ENCODE peak calls at places on chromosomes 4 and X, in seven cellular contexts. B is psoas muscle, K is testis, T is thoracic aorta, U is Calu3, L is GM12864, N is stomach. X is an unnamed sample.

GRCh38 chr4:130632731-130633604 is 1537.0 kb downstream of the C4orf33 start:
- DNase-seq in B (no peak), K (no peak), T (no peak), U (no peak), L (no peak), N (no peak), X (no peak)

GRCh38 chr4:675036-675804 is 878 bp downstream of the MYL5 start:
- DNase-seq in B (no peak), K (no peak), T (no peak), U (no peak), L (no peak), N (no peak), X (no peak)

GRCh38 chr4:52377563-52377962 is 281.5 kb downstream of the USP46 start:
- DNase-seq in B (no peak), K (no peak), T (no peak), U (no peak), L (no peak), N (no peak), X (no peak)

GRCh38 chrX:30863969-30864368 is 25.1 kb downstream of the TAB3 start:
- DNase-seq in B (no peak), K (no peak), T (no peak), U (no peak), L (no peak), N (no peak), X (no peak)

GRCh38 chr4:187685247-187685646 is 310.3 kb upstream of the ZFP42 start:
- DNase-seq in B (no peak), K (no peak), T (no peak), U (no peak), L (no peak), N (no peak), X (no peak)

GRCh38 chr4:156560701-156561100 is 410.9 kb downstream of the PDGFC start:
- DNase-seq in B (no peak), K (no peak), T (no peak), U (no peak), L (no peak), N (no peak), X (no peak)

GRCh38 chr4:75723117-75723801 is 1.1 kb upstream of the USO1 start:
- DNase-seq in B (no peak), K (no peak), T (no peak), U (no peak), L (no peak), N (no peak), X (no peak)

GRCh38 chrX:8191022-8191421 is 20.0 kb upstream of the VCX2 start:
- DNase-seq in B (no peak), K (no peak), T (no peak), U (no peak), L (no peak), N (no peak), X (no peak)

GRCh38 chrX:8815460-8816065 is 14.4 kb upstream of the FAM9A start:
- DNase-seq in B (no peak), K (peak), T (no peak), U (peak), L (no peak), N (no peak), X (peak)

GRCh38 chr4:3655485-3656429 is 110.4 kb upstream of the ADRA2C start:
- DNase-seq in B (no peak), K (peak), T (no peak), U (no peak), L (no peak), N (no peak), X (no peak)

GRCh38 chr4:83438719-83439118 is 16.9 kb downstream of the HELQ start:
- DNase-seq in B (no peak), K (no peak), T (no peak), U (no peak), L (no peak), N (no peak), X (no peak)

GRCh38 chrX:140507223-140507981 is 2.5 kb upstream of the SOX3 start:
- DNase-seq in B (no peak), K (no peak), T (no peak), U (no peak), L (no peak), N (no peak), X (peak)

GRCh38 chr4:115154826-115155225 is 41.4 kb upstream of the NDST4 start:
- DNase-seq in B (no peak), K (no peak), T (no peak), U (no peak), L (no peak), N (no peak), X (no peak)

GRCh38 chr4:159129822-159130550 is 27.1 kb downstream of the RAPGEF2 start:
- DNase-seq in B (no peak), K (no peak), T (no peak), U (no peak), L (no peak), N (no peak), X (no peak)

GRCh38 chr4:1600211-1600780 is 83.8 kb downstream of the FAM53A start:
- DNase-seq in B (no peak), K (no peak), T (no peak), U (no peak), L (no peak), N (no peak), X (no peak)

GRCh38 chrX:97006167-97006566 is 122.5 kb downstream of the RPA4 start:
- DNase-seq in B (no peak), K (no peak), T (no peak), U (no peak), L (no peak), N (no peak), X (no peak)

GRCh38 chr4:39044364-39044946 is 12.2 kb upstream of the TMEM156 start:
- DNase-seq in B (peak), K (peak), T (peak), U (peak), L (peak), N (peak), X (peak)

GRCh38 chrX:123422875-123423274 is 238.8 kb downstream of the GRIA3 start:
- DNase-seq in B (no peak), K (peak), T (no peak), U (peak), L (no peak), N (no peak), X (no peak)

GRCh38 chr4:2927016-2927695 is 36.0 kb downstream of the NOP14 start:
- DNase-seq in B (no peak), K (no peak), T (peak), U (no peak), L (no peak), N (peak), X (no peak)

GRCh38 chr4:32163125-32163524 is 1443.0 kb downstream of the PCDH7 start:
- DNase-seq in B (no peak), K (no peak), T (no peak), U (no peak), L (no peak), N (no peak), X (no peak)

GRCh38 chrX:6238576-6238975 is 9.9 kb upstream of the NLGN4X start:
- DNase-seq in B (no peak), K (no peak), T (no peak), U (no peak), L (no peak), N (no peak), X (no peak)

GRCh38 chr4:26692014-26692726 is 108.3 kb downstream of the TBC1D19 start:
- DNase-seq in B (no peak), K (no peak), T (no peak), U (no peak), L (no peak), N (no peak), X (no peak)

GRCh38 chr4:180828455-180829018 is 1414.7 kb upstream of the TENM3 start:
- DNase-seq in B (no peak), K (peak), T (no peak), U (peak), L (no peak), N (no peak), X (no peak)

GRCh38 chr4:37068580-37068979 is 176.0 kb upstream of the NWD2 start:
- DNase-seq in B (no peak), K (no peak), T (no peak), U (peak), L (no peak), N (no peak), X (no peak)

GRCh38 chr4:115365185-115365584 is 251.8 kb upstream of the NDST4 start:
- DNase-seq in B (no peak), K (no peak), T (no peak), U (no peak), L (no peak), N (no peak), X (no peak)

GRCh38 chrX:133921764-133922389 is 63.5 kb downstream of the GPC3 start:
- DNase-seq in B (peak), K (peak), T (no peak), U (peak), L (no peak), N (peak), X (peak)

GRCh38 chr4:176587920-176588319 is 204.8 kb downstream of the VEGFC start:
- DNase-seq in B (no peak), K (no peak), T (no peak), U (no peak), L (no peak), N (no peak), X (no peak)

GRCh38 chr4:107966903-107967302 is 22.8 kb upstream of the HADH start:
- DNase-seq in B (no peak), K (no peak), T (no peak), U (no peak), L (no peak), N (no peak), X (no peak)

GRCh38 chr4:187090401-187090800 is 366.7 kb upstream of the FAT1 start:
- DNase-seq in B (no peak), K (no peak), T (no peak), U (no peak), L (no peak), N (no peak), X (no peak)

GRCh38 chrX:109859673-109860072 is 126.6 kb upstream of the ACSL4 start:
- DNase-seq in B (no peak), K (no peak), T (no peak), U (no peak), L (no peak), N (no peak), X (no peak)

GRCh38 chrX:20547649-20548051 is 280.9 kb upstream of the RPS6KA3 start:
- DNase-seq in B (no peak), K (no peak), T (peak), U (peak), L (no peak), N (no peak), X (peak)

GRCh38 chrX:143306991-143307965 is 210.0 kb downstream of the SPANXN3 start:
- DNase-seq in B (no peak), K (no peak), T (no peak), U (no peak), L (no peak), N (no peak), X (no peak)

DNA sequence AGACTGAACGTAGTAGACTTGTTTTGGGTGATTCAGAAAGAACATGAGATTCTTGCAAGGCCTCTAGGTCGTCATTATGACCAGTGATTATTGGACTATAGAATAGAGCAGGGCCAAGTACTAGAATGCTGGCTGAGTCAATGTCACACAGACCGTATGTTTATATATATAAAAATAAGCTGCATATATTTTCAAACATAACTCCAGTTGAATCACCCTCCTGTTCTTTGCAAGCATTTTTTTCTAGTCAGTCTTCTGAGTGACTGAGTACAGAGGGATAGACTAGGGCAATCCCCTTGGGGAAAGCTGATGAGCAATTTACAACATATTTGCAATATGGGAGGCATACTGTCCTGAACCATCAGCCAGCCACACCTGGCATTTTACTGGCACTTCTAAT is 48.4 kb upstream of the PRPS1 start:
- DNase-seq in B (no peak), K (no peak), T (no peak), U (no peak), L (no peak), N (no peak), X (no peak)
- TF ChIP-seq CTCF in B (no peak), K (no peak), T (no peak), U (no peak), L (no peak), N (no peak), X (no peak)

DNA sequence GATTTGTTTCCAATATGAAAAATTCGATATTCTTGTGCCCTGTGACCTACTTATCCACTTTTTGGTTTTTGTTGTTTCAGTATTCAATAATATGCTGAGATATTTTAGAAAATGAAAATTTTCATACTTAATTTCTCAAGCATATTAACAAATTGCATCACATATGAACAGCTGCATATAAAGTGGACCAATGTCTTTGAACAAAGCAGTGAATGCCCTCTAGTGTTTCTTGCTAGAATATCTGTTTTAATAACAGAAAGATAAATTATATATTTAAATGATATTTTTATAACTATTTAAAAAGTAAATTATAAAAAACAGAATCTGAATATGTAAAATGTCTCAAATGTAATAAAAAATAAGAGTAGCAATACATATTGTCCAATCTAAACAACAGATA is 31.7 kb upstream of the INTU start:
- DNase-seq in B (no peak), K (no peak), T (no peak), U (no peak), L (no peak), N (no peak), X (no peak)
- TF ChIP-seq CTCF in B (no peak), K (peak), T (no peak), U (no peak), L (no peak), N (no peak), X (no peak)

GRCh38 chr4:71550220-71551190 is 211.7 kb downstream of the SLC4A4 start:
- DNase-seq in B (no peak), K (no peak), T (no peak), U (peak), L (no peak), N (no peak), X (no peak)
- TF ChIP-seq CTCF in B (no peak), K (no peak), T (no peak), U (no peak), L (no peak), N (no peak), X (no peak)

GRCh38 chr4:126628933-126629332 is 1003.8 kb upstream of the INTU start:
- DNase-seq in B (no peak), K (no peak), T (no peak), U (no peak), L (no peak), N (no peak), X (no peak)

GRCh38 chr4:126630171-126630570 is 1002.6 kb upstream of the INTU start:
- DNase-seq in B (no peak), K (peak), T (no peak), U (no peak), L (no peak), N (no peak), X (no peak)

DNA sequence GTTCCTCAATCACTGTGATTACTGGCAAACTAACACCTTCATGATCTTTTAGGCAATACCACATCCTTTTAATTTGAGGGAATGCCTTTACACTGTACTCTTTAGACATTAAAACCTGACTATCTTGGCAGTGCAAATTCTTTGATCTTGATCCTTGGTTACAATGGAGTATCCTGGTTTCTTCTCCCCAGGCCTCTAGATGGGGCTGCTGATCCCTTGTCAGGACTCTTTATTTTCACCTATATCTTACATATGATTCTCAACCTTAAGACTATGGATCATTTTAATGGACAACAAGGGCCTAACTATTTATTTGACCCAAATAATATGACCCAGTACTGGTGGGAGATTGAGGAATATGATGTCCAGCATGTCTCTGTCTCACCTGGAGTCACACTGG is 1005.5 kb upstream of the INTU start:
- DNase-seq in B (no peak), K (no peak), T (no peak), U (no peak), L (no peak), N (no peak), X (no peak)
- TF ChIP-seq CTCF in B (no peak), K (no peak), T (no peak), U (no peak), L (peak), N (no peak), X (no peak)

GRCh38 chrX:138756234-138756633 is 44.7 kb upstream of the FGF13 start:
- DNase-seq in B (peak), K (peak), T (no peak), U (peak), L (no peak), N (no peak), X (no peak)
- TF ChIP-seq CTCF in B (peak), K (no peak), T (no peak), U (no peak), L (no peak), N (no peak), X (no peak)

GRCh38 chr4:185221912-185222311 is 12.5 kb downstream of the SNX25 start:
- DNase-seq in B (no peak), K (no peak), T (no peak), U (no peak), L (no peak), N (no peak), X (no peak)

GRCh38 chr4:185222598-185222997 is 13.2 kb downstream of the SNX25 start:
- DNase-seq in B (no peak), K (no peak), T (no peak), U (no peak), L (no peak), N (no peak), X (no peak)

GRCh38 chr4:185227131-185227551 is 17.7 kb downstream of the SNX25 start:
- DNase-seq in B (no peak), K (no peak), T (no peak), U (no peak), L (no peak), N (no peak), X (no peak)

GRCh38 chr4:185221491-185221890 is 12.1 kb downstream of the SNX25 start:
- DNase-seq in B (no peak), K (no peak), T (no peak), U (no peak), L (no peak), N (no peak), X (no peak)

DNA sequence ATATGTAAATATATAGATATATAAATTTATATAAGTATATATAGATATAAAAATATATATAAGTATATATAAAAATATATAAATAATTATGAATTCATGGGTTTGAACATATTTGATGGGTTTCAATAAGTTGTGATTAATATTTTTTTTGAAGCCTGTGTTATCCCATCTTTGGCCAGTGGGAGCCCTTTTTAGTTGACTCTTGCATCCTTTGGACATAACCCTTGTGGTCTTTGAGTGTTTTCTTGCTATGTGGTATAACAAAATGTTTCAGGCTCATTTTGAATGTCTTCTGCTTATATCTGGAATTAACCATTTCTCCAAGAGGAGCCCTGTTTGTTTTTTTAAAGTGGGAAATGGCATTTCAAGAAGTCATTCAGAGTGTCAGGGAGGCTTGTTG is 15.2 kb downstream of the SNX25 start:
- DNase-seq in B (no peak), K (no peak), T (no peak), U (no peak), L (no peak), N (no peak), X (no peak)
- TF ChIP-seq CTCF in B (no peak), K (no peak), T (peak), U (no peak), L (peak), N (no peak), X (no peak)

GRCh38 chr4:8270418-8270771 is 841 bp downstream of the HTRA3 start:
- DNase-seq in B (no peak), K (no peak), T (no peak), U (no peak), L (no peak), N (no peak), X (no peak)
- TF ChIP-seq CTCF in B (no peak), K (no peak), T (no peak), U (no peak), L (no peak), N (no peak), X (no peak)

GRCh38 chr4:138494931-138495330 is 252.8 kb upstream of the SLC7A11 start:
- DNase-seq in B (no peak), K (no peak), T (no peak), U (peak), L (no peak), N (no peak), X (no peak)

GRCh38 chr4:138501614-138502013 is 259.5 kb upstream of the SLC7A11 start:
- DNase-seq in B (no peak), K (no peak), T (no peak), U (no peak), L (no peak), N (no peak), X (no peak)

GRCh38 chr4:138500869-138501268 is 258.7 kb upstream of the SLC7A11 start:
- DNase-seq in B (no peak), K (no peak), T (no peak), U (no peak), L (no peak), N (no peak), X (no peak)

DNA sequence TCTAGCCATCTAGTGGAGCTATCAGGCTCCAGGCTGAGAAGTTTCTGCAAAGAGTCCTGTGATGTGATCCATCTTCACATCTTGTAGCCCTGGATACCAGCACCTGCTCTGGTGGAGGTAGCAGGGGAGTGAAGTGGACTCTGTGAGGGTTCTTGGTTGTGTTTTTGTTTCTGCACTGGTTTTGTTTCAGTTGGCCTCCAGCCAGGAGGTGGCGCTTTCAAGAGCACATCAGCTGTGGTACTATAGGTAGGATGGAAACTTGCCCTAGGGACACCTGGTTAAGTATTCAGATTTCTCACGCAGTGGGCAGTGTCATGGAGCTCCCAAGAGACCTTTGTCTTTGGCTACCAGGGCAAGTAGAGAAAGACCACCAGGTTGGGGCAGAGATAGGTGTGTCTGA is 257.5 kb upstream of the SLC7A11 start:
- DNase-seq in B (no peak), K (no peak), T (no peak), U (no peak), L (no peak), N (no peak), X (no peak)
- TF ChIP-seq CTCF in B (no peak), K (no peak), T (no peak), U (no peak), L (no peak), N (no peak), X (no peak)